ENCODE peak calls at places on chromosomes 13 and 19, in four cellular contexts. E is CD8-positive, alpha-beta T cell; Z is T-cell; U is stimulated activated naive CD8-positive, alpha-beta T cell treated with anti-CD3 and anti-CD28 coated beads, Interleukin-15, Interleukin-2, amounts not matched to agents 100 U/mL and 50 U/mL, for 24 hours. B is an unnamed sample.

GRCh38 chr13:54972838-54973237 is 1944.2 kb downstream of the OLFM4 start:
- ATAC-seq in E (no peak), Z (no peak), U (no peak), B (no peak)

GRCh38 chr13:113978741-113979481 is 5.0 kb upstream of the C13orf46 start:
- ATAC-seq in E (no peak), Z (no peak), U (no peak), B (no peak)

GRCh38 chr19:3366761-3367571 is 583 bp downstream of the NFIC start:
- ATAC-seq in E (peak), Z (peak), U (no peak), B (no peak)

GRCh38 chr19:45078390-45079062 is 534 bp upstream of the GEMIN7 start:
- ATAC-seq in E (no peak), Z (no peak), U (peak), B (peak)

GRCh38 chr19:752652-753517 is 2.0 kb downstream of the MISP start:
- ATAC-seq in E (no peak), Z (no peak), U (no peak), B (peak)

GRCh38 chr13:113939129-113939904 is 34.6 kb downstream of the C13orf46 start:
- ATAC-seq in E (no peak), Z (no peak), U (no peak), B (no peak)

GRCh38 chr19:7529610-7530490 is 5.7 kb upstream of the PNPLA6 start:
- ATAC-seq in E (no peak), Z (no peak), U (no peak), B (no peak)

GRCh38 chr13:39306639-39307589 is 268.7 kb downstream of the NHLRC3 start:
- ATAC-seq in E (no peak), Z (no peak), U (peak), B (no peak)

GRCh38 chr19:18657590-18658365 is 20.9 kb downstream of the KLHL26 start:
- ATAC-seq in E (no peak), Z (no peak), U (no peak), B (peak)